ENCODE peak calls at places on chromosome 13, in seven cellular contexts. One of them, this sample, is unnamed.
A peak's percentile ranks its signal among the peaks of the same experiment; 100 is the strongest.

GRCh38 chr13:49436890-49437289 is 7.0 kb downstream of the CAB39L start:
- DNase-seq in tibial nerve: peak; percentile 22
- DNase-seq in mesothelial cell of epicardium: no peak
- DNase-seq in fibroblast of lung: peak; percentile 43
- DNase-seq in HFFc6: peak; percentile 60
- DNase-seq in lower leg skin: no peak
- DNase-seq in lung: no peak
- DNase-seq in this sample: peak; percentile 17

GRCh38 chr13:100534147-100534818 is 54.3 kb downstream of the GGACT start:
- DNase-seq in tibial nerve: no peak
- DNase-seq in lower leg skin: no peak
- DNase-seq in fibroblast of lung: no peak
- DNase-seq in HFFc6: no peak
- DNase-seq in lung: no peak
- DNase-seq in mesothelial cell of epicardium: no peak
- DNase-seq in this sample: no peak

GRCh38 chr13:99968521-99969367 is 2.8 kb downstream of the ZIC5 start:
- DNase-seq in fibroblast of lung: no peak
- DNase-seq in tibial nerve: no peak
- DNase-seq in lower leg skin: no peak
- DNase-seq in lung: no peak
- DNase-seq in HFFc6: no peak
- DNase-seq in mesothelial cell of epicardium: peak; percentile 51
- DNase-seq in this sample: no peak

GRCh38 chr13:101231751-101232428 is 184.4 kb downstream of the NALCN start:
- DNase-seq in lung: no peak
- DNase-seq in HFFc6: peak; percentile 29
- DNase-seq in fibroblast of lung: peak; percentile 47
- DNase-seq in mesothelial cell of epicardium: no peak
- DNase-seq in tibial nerve: no peak
- DNase-seq in lower leg skin: no peak
- DNase-seq in this sample: no peak

GRCh38 chr13:19601749-19602725 is 31.4 kb upstream of the MPHOSPH8 start:
- DNase-seq in mesothelial cell of epicardium: peak; percentile 65
- DNase-seq in lower leg skin: peak; percentile 83
- DNase-seq in tibial nerve: no peak
- DNase-seq in HFFc6: no peak
- DNase-seq in fibroblast of lung: peak; percentile 54
- DNase-seq in lung: no peak
- DNase-seq in this sample: peak; percentile 51

GRCh38 chr13:43195551-43195950 is 172.2 kb downstream of the DNAJC15 start:
- DNase-seq in fibroblast of lung: no peak
- DNase-seq in HFFc6: no peak
- DNase-seq in tibial nerve: no peak
- DNase-seq in lung: no peak
- DNase-seq in lower leg skin: no peak
- DNase-seq in mesothelial cell of epicardium: no peak
- DNase-seq in this sample: no peak

GRCh38 chr13:108495686-108496363 is 133.6 kb upstream of the MYO16 start:
- DNase-seq in lung: no peak
- DNase-seq in tibial nerve: no peak
- DNase-seq in HFFc6: no peak
- DNase-seq in fibroblast of lung: peak; percentile 18
- DNase-seq in mesothelial cell of epicardium: peak; percentile 43
- DNase-seq in lower leg skin: no peak
- DNase-seq in this sample: no peak

GRCh38 chr13:60261432-60262351 is 98.0 kb upstream of the DIAPH3 start:
- DNase-seq in tibial nerve: no peak
- DNase-seq in HFFc6: no peak
- DNase-seq in lower leg skin: no peak
- DNase-seq in mesothelial cell of epicardium: no peak
- DNase-seq in lung: no peak
- DNase-seq in fibroblast of lung: no peak
- DNase-seq in this sample: peak; percentile 58

GRCh38 chr13:94641432-94641941 is 39.8 kb downstream of the GPR180 start:
- DNase-seq in lower leg skin: no peak
- DNase-seq in lung: no peak
- DNase-seq in mesothelial cell of epicardium: no peak
- DNase-seq in tibial nerve: no peak
- DNase-seq in HFFc6: peak; percentile 81
- DNase-seq in fibroblast of lung: peak; percentile 76
- DNase-seq in this sample: no peak

GRCh38 chr13:85170372-85170771 is 628.8 kb downstream of the SLITRK6 start:
- DNase-seq in HFFc6: no peak
- DNase-seq in lung: no peak
- DNase-seq in tibial nerve: no peak
- DNase-seq in fibroblast of lung: no peak
- DNase-seq in lower leg skin: no peak
- DNase-seq in mesothelial cell of epicardium: no peak
- DNase-seq in this sample: no peak

GRCh38 chr13:59205501-59205900 is 958.2 kb downstream of the DIAPH3 start:
- DNase-seq in fibroblast of lung: no peak
- DNase-seq in lung: no peak
- DNase-seq in lower leg skin: no peak
- DNase-seq in tibial nerve: no peak
- DNase-seq in mesothelial cell of epicardium: no peak
- DNase-seq in HFFc6: no peak
- DNase-seq in this sample: no peak

GRCh38 chr13:113451951-113452421 is 1.3 kb downstream of the ADPRHL1 start:
- DNase-seq in tibial nerve: no peak
- DNase-seq in lung: no peak
- DNase-seq in HFFc6: no peak
- DNase-seq in mesothelial cell of epicardium: no peak
- DNase-seq in fibroblast of lung: no peak
- DNase-seq in lower leg skin: no peak
- DNase-seq in this sample: no peak

GRCh38 chr13:40503026-40503425 is 163.4 kb downstream of the FOXO1 start:
- DNase-seq in lower leg skin: no peak
- DNase-seq in mesothelial cell of epicardium: no peak
- DNase-seq in tibial nerve: no peak
- DNase-seq in fibroblast of lung: peak; percentile 32
- DNase-seq in HFFc6: no peak
- DNase-seq in lung: no peak
- DNase-seq in this sample: no peak

GRCh38 chr13:113020323-113021080 is 51.5 kb downstream of the MCF2L start:
- DNase-seq in lower leg skin: no peak
- DNase-seq in lung: no peak
- DNase-seq in HFFc6: no peak
- DNase-seq in tibial nerve: no peak
- DNase-seq in fibroblast of lung: no peak
- DNase-seq in mesothelial cell of epicardium: no peak
- DNase-seq in this sample: no peak

GRCh38 chr13:51995677-51996551 is 15.3 kb downstream of the ATP7B start:
- DNase-seq in tibial nerve: no peak
- DNase-seq in mesothelial cell of epicardium: no peak
- DNase-seq in fibroblast of lung: peak; percentile 35
- DNase-seq in lower leg skin: no peak
- DNase-seq in HFFc6: no peak
- DNase-seq in lung: peak; percentile 35
- DNase-seq in this sample: peak; percentile 77

GRCh38 chr13:34430294-34430693 is 511.8 kb upstream of the NBEA start:
- DNase-seq in tibial nerve: no peak
- DNase-seq in HFFc6: no peak
- DNase-seq in fibroblast of lung: peak; percentile 83
- DNase-seq in mesothelial cell of epicardium: no peak
- DNase-seq in lower leg skin: no peak
- DNase-seq in lung: no peak
- DNase-seq in this sample: no peak

GRCh38 chr13:49410006-49410405 is 33.9 kb downstream of the CAB39L start:
- DNase-seq in lung: no peak
- DNase-seq in mesothelial cell of epicardium: no peak
- DNase-seq in fibroblast of lung: no peak
- DNase-seq in HFFc6: no peak
- DNase-seq in tibial nerve: no peak
- DNase-seq in lower leg skin: no peak
- DNase-seq in this sample: no peak

GRCh38 chr13:21322304-21322965 is 136.7 kb downstream of the ZDHHC20 start:
- DNase-seq in mesothelial cell of epicardium: no peak
- DNase-seq in lower leg skin: no peak
- DNase-seq in tibial nerve: no peak
- DNase-seq in lung: no peak
- DNase-seq in HFFc6: no peak
- DNase-seq in fibroblast of lung: no peak
- DNase-seq in this sample: no peak

GRCh38 chr13:40787062-40787461 is 2.3 kb upstream of the SLC25A15 start:
- DNase-seq in mesothelial cell of epicardium: no peak
- DNase-seq in fibroblast of lung: peak; percentile 72
- DNase-seq in lower leg skin: no peak
- DNase-seq in lung: no peak
- DNase-seq in HFFc6: peak; percentile 84
- DNase-seq in tibial nerve: no peak
- DNase-seq in this sample: no peak

GRCh38 chr13:39779337-39780270 is 124.1 kb downstream of the COG6 start:
- DNase-seq in fibroblast of lung: peak; percentile 62
- DNase-seq in HFFc6: peak; percentile 41
- DNase-seq in lower leg skin: no peak
- DNase-seq in mesothelial cell of epicardium: no peak
- DNase-seq in lung: no peak
- DNase-seq in tibial nerve: peak; percentile 21
- DNase-seq in this sample: peak; percentile 17

GRCh38 chr13:90538063-90538462 is 809.4 kb upstream of the MIR17HG start:
- DNase-seq in lung: no peak
- DNase-seq in lower leg skin: no peak
- DNase-seq in HFFc6: no peak
- DNase-seq in tibial nerve: no peak
- DNase-seq in mesothelial cell of epicardium: no peak
- DNase-seq in fibroblast of lung: no peak
- DNase-seq in this sample: no peak

GRCh38 chr13:111458739-111459138 is 138.3 kb downstream of the TEX29 start:
- DNase-seq in HFFc6: no peak
- DNase-seq in lower leg skin: peak; percentile 78
- DNase-seq in lung: no peak
- DNase-seq in tibial nerve: no peak
- DNase-seq in fibroblast of lung: no peak
- DNase-seq in mesothelial cell of epicardium: no peak
- DNase-seq in this sample: no peak

GRCh38 chr13:111462221-111462764 is 141.9 kb downstream of the TEX29 start:
- DNase-seq in mesothelial cell of epicardium: no peak
- DNase-seq in lower leg skin: no peak
- DNase-seq in tibial nerve: no peak
- DNase-seq in HFFc6: no peak
- DNase-seq in fibroblast of lung: no peak
- DNase-seq in lung: no peak
- DNase-seq in this sample: no peak

GRCh38 chr13:111461445-111462149 is 141.2 kb downstream of the TEX29 start:
- DNase-seq in lower leg skin: no peak
- DNase-seq in lung: no peak
- DNase-seq in tibial nerve: no peak
- DNase-seq in mesothelial cell of epicardium: no peak
- DNase-seq in HFFc6: no peak
- DNase-seq in fibroblast of lung: no peak
- DNase-seq in this sample: no peak

GRCh38 chr13:111459803-111460547 is 139.5 kb downstream of the TEX29 start:
- DNase-seq in mesothelial cell of epicardium: no peak
- DNase-seq in fibroblast of lung: no peak
- DNase-seq in HFFc6: no peak
- DNase-seq in lower leg skin: peak; percentile 70
- DNase-seq in lung: no peak
- DNase-seq in tibial nerve: no peak
- DNase-seq in this sample: no peak

GRCh38 chr13:111460548-111461444 is 140.4 kb downstream of the TEX29 start:
- DNase-seq in tibial nerve: peak; percentile 15
- DNase-seq in lower leg skin: peak; percentile 86
- DNase-seq in mesothelial cell of epicardium: no peak
- DNase-seq in lung: no peak
- DNase-seq in fibroblast of lung: peak; percentile 33
- DNase-seq in HFFc6: peak; percentile 48
- DNase-seq in this sample: peak; percentile 61
- TF ChIP-seq CTCF in tibial nerve: peak; percentile 64
- TF ChIP-seq CTCF in lower leg skin: no peak
- TF ChIP-seq CTCF in mesothelial cell of epicardium: no peak
- TF ChIP-seq CTCF in lung: no peak
- TF ChIP-seq CTCF in fibroblast of lung: peak; percentile 52
- TF ChIP-seq CTCF in HFFc6: peak; percentile 53
- TF ChIP-seq CTCF in this sample: peak; percentile 11

GRCh38 chr13:26133851-26134250 is 82.0 kb upstream of the SHISA2 start:
- DNase-seq in HFFc6: no peak
- DNase-seq in tibial nerve: no peak
- DNase-seq in fibroblast of lung: no peak
- DNase-seq in lower leg skin: no peak
- DNase-seq in mesothelial cell of epicardium: no peak
- DNase-seq in lung: no peak
- DNase-seq in this sample: no peak

GRCh38 chr13:26128676-26129075 is 76.9 kb upstream of the SHISA2 start:
- DNase-seq in lower leg skin: no peak
- DNase-seq in mesothelial cell of epicardium: no peak
- DNase-seq in fibroblast of lung: no peak
- DNase-seq in lung: no peak
- DNase-seq in tibial nerve: no peak
- DNase-seq in HFFc6: no peak
- DNase-seq in this sample: no peak

GRCh38 chr13:26133286-26133685 is 81.5 kb upstream of the SHISA2 start:
- DNase-seq in lower leg skin: no peak
- DNase-seq in HFFc6: no peak
- DNase-seq in lung: no peak
- DNase-seq in tibial nerve: no peak
- DNase-seq in fibroblast of lung: no peak
- DNase-seq in mesothelial cell of epicardium: no peak
- DNase-seq in this sample: no peak

DNA sequence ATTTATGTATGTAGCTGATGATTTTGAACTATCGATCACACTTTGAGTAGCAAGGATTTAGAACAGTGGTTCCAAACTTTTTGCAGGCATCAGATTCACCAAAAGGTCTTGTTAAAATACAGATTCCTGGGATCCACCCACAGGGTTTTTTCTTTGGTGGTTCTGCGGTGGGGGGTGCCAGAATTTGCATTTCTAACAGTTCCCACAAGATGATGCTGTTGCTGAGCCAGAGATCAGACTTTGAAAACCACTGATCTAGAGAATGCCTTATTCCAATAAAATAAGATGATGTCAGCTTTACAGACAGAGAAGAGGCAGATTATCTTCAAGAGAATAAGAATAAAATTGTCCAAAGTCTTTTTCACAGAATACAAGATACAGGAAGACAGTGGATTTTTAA is 80.9 kb upstream of the SHISA2 start:
- DNase-seq in lung: no peak
- DNase-seq in fibroblast of lung: peak; percentile 6
- DNase-seq in lower leg skin: no peak
- DNase-seq in mesothelial cell of epicardium: no peak
- DNase-seq in tibial nerve: no peak
- DNase-seq in HFFc6: peak; percentile 41
- DNase-seq in this sample: no peak
- TF ChIP-seq CTCF in lung: no peak
- TF ChIP-seq CTCF in fibroblast of lung: peak; percentile 17
- TF ChIP-seq CTCF in lower leg skin: no peak
- TF ChIP-seq CTCF in mesothelial cell of epicardium: no peak
- TF ChIP-seq CTCF in tibial nerve: peak; percentile 28
- TF ChIP-seq CTCF in HFFc6: peak; percentile 71
- TF ChIP-seq CTCF in this sample: no peak

GRCh38 chr13:47190696-47191095 is 293.8 kb upstream of the HTR2A start:
- DNase-seq in lung: no peak
- DNase-seq in HFFc6: no peak
- DNase-seq in fibroblast of lung: peak; percentile 50
- DNase-seq in mesothelial cell of epicardium: no peak
- DNase-seq in tibial nerve: no peak
- DNase-seq in lower leg skin: no peak
- DNase-seq in this sample: no peak
- TF ChIP-seq CTCF in lung: no peak
- TF ChIP-seq CTCF in HFFc6: no peak
- TF ChIP-seq CTCF in fibroblast of lung: no peak
- TF ChIP-seq CTCF in mesothelial cell of epicardium: no peak
- TF ChIP-seq CTCF in tibial nerve: no peak
- TF ChIP-seq CTCF in lower leg skin: no peak
- TF ChIP-seq CTCF in this sample: no peak

GRCh38 chr13:45267215-45267614 is 66.4 kb upstream of the KCTD4 start:
- DNase-seq in tibial nerve: no peak
- DNase-seq in HFFc6: no peak
- DNase-seq in mesothelial cell of epicardium: no peak
- DNase-seq in fibroblast of lung: no peak
- DNase-seq in lower leg skin: no peak
- DNase-seq in lung: no peak
- DNase-seq in this sample: no peak

GRCh38 chr13:45269204-45269603 is 68.4 kb upstream of the KCTD4 start:
- DNase-seq in tibial nerve: no peak
- DNase-seq in HFFc6: no peak
- DNase-seq in fibroblast of lung: peak; percentile 67
- DNase-seq in mesothelial cell of epicardium: no peak
- DNase-seq in lower leg skin: no peak
- DNase-seq in lung: no peak
- DNase-seq in this sample: no peak
- TF ChIP-seq CTCF in tibial nerve: no peak
- TF ChIP-seq CTCF in HFFc6: peak; percentile 21
- TF ChIP-seq CTCF in fibroblast of lung: no peak
- TF ChIP-seq CTCF in mesothelial cell of epicardium: no peak
- TF ChIP-seq CTCF in lower leg skin: no peak
- TF ChIP-seq CTCF in lung: no peak
- TF ChIP-seq CTCF in this sample: no peak

This sample was measured in body of pancreas.